ENCODE peak calls at places on chromosomes 13 and 19, in six cellular contexts. T is colonic mucosa, I is upper lobe of right lung, P is tibial nerve, C is heart left ventricle, Z is thyroid gland. D is an unnamed sample. For H3K4me1, the result is how much of the 10 kb centered on the place peaks cover.

GRCh38 chr13:109628251-109628699 is 158.1 kb downstream of the IRS2 start:
- DNase-seq in T (no peak), I (no peak), P (no peak), C (no peak), Z (no peak), D (peak)

GRCh38 chr13:106349080-106349841 is 186.2 kb downstream of the EFNB2 start:
- DNase-seq in T (peak), I (peak), P (no peak), C (no peak), Z (peak), D (no peak)

GRCh38 chr19:44607049-44607448 is 6.3 kb upstream of the IGSF23 start:
- DNase-seq in T (peak), I (no peak), P (no peak), C (no peak), Z (no peak), D (no peak)

GRCh38 chr13:21638319-21639282 is 32.3 kb upstream of the FGF9 start:
- DNase-seq in T (peak), I (no peak), P (no peak), C (no peak), Z (no peak), D (no peak)

GRCh38 chr13:51017516-51017915 is 93.6 kb downstream of the C13orf42 start:
- DNase-seq in T (no peak), I (no peak), P (no peak), C (no peak), Z (no peak), D (no peak)

GRCh38 chr19:11381535-11382369 is 2.4 kb downstream of the EPOR start:
- DNase-seq in T (peak), I (peak), P (no peak), C (peak), Z (no peak), D (peak)

GRCh38 chr13:20775961-20776360 is 2.2 kb upstream of the EEF1AKMT1 start:
- DNase-seq in T (no peak), I (no peak), P (no peak), C (no peak), Z (no peak), D (no peak)

GRCh38 chr13:93017493-93018112 is 209.0 kb upstream of the GPC6 start:
- DNase-seq in T (no peak), I (no peak), P (no peak), C (no peak), Z (no peak), D (no peak)

GRCh38 chr19:6828698-6829633 is 56.5 kb downstream of the VAV1 start:
- DNase-seq in T (no peak), I (no peak), P (no peak), C (no peak), Z (no peak), D (no peak)

GRCh38 chr13:113667771-113668490 is 912 bp downstream of the GRK1 start:
- DNase-seq in T (no peak), I (peak), P (peak), C (peak), Z (no peak), D (peak)

GRCh38 chr19:10505583-10506229 is 2.5 kb upstream of the KEAP1 start:
- DNase-seq in T (peak), I (peak), P (peak), C (peak), Z (peak), D (no peak)

DNA sequence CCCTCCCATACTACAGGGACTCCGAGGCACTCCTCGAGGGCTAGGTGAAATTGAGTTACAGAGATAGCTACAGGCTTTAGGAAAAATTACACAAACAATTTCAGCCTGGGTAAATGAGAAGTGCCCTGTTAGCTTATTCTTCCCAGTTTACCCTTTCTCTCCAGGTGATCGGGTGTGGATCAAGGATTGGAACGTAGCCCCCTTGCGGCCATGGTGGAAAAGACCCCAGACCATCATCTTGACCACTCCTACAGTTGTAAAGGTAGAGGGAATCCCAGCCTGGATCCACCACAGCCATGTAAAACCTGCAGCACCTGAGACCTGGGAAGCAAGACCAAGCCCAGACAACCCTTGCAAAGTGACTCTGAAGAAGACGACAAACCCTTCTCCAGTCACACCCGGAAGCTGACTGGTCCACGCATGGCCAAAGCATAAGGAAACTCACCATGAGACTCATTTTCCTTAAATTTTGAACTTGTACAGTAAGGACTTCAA is 600.6 kb downstream of the UQCRFS1 start:
- DNase-seq in T (no peak), I (no peak), P (no peak), C (no peak), Z (no peak), D (no peak)
- TF ChIP-seq CTCF in T (no peak), I (no peak), P (no peak), C (no peak), Z (no peak), D (no peak)

GRCh38 chr19:14004619-14005380 is 1.3 kb downstream of the RFX1 start:
- DNase-seq in T (peak), I (peak), P (peak), C (peak), Z (no peak), D (peak)
- H3K4me1 ChIP-seq in T (under half), I (under half), P (under half), C (under half), Z (under half), D (under half)

GRCh38 chr19:33193864-33194362 is at the start of gene LRP3:
- DNase-seq in T (peak), I (peak), P (no peak), C (peak), Z (peak), D (peak)

GRCh38 chr19:33194527-33194883 is 375 bp downstream of the LRP3 start:
- DNase-seq in T (no peak), I (peak), P (no peak), C (peak), Z (peak), D (no peak)

GRCh38 chr19:33191501-33191900 is 2.6 kb upstream of the LRP3 start:
- DNase-seq in T (no peak), I (peak), P (no peak), C (peak), Z (no peak), D (no peak)

GRCh38 chr19:33193269-33193863 is 764 bp upstream of the LRP3 start:
- DNase-seq in T (no peak), I (peak), P (no peak), C (peak), Z (no peak), D (no peak)

DNA sequence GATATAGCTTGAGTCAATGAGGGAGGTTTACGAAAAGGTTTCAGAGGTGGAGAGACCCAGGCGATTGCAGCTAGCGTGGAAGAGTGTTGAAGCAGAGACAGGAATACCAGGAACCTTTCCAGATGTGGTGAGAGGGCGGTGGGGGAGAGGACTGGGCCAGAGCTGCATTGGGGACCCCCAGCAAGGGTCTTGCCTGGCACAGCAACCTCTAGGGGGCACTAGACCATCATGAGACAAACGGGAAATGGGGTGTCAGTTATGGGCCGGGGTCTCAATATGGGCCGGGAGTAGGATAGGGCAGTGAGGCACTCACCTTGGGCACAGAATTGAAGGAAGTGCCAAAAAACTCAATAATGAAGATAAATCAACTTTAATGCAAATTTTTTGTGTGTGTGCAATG is 2.1 kb upstream of the LRP3 start:
- DNase-seq in T (no peak), I (peak), P (no peak), C (peak), Z (no peak), D (no peak)
- TF ChIP-seq CTCF in T (no peak), I (no peak), P (no peak), C (no peak), Z (no peak), D (no peak)

GRCh38 chr13:23752111-23753001 is 136.8 kb downstream of the MIPEP start:
- DNase-seq in T (no peak), I (no peak), P (no peak), C (no peak), Z (no peak), D (no peak)

GRCh38 chr13:23751195-23751594 is 138.0 kb downstream of the MIPEP start:
- DNase-seq in T (no peak), I (no peak), P (no peak), C (no peak), Z (no peak), D (no peak)

GRCh38 chr13:23753523-23753922 is 135.7 kb downstream of the MIPEP start:
- DNase-seq in T (no peak), I (no peak), P (no peak), C (no peak), Z (no peak), D (no peak)

GRCh38 chr13:23754506-23754905 is 134.7 kb downstream of the MIPEP start:
- DNase-seq in T (no peak), I (no peak), P (no peak), C (no peak), Z (no peak), D (no peak)

DNA sequence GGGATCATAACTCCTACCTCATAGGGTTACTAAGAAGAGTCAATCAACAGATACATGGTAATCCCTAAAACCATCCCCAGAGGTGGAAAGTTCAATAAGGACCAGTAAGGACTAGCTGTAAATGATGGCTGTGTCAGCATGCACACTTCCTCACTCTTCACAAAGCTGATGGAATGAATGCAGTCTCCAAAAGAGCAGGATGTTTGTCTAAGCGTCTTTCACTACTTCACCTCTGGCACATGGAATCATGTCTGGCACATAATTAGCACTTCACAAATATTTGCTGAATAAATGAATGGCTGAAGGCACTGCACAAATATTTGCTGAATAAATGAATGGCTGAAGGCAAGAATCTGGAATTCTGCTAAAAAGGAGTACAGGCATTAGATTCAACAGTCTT is 134.2 kb downstream of the MIPEP start:
- DNase-seq in T (no peak), I (no peak), P (no peak), C (no peak), Z (no peak), D (no peak)
- H3K4me1 ChIP-seq in T (under half), I (under half), P (under half), C (under half), Z (under half), D (under half)